ENCODE peak calls at places on chromosomes 11 and 22, in seven cellular contexts. P, R, U, K, F, E and G are unnamed samples.

GRCh38 chr22:46036558-46037408 is 59.8 kb upstream of the WNT7B start:
- DNase-seq in E (peak), F (no peak), U (peak), R (no peak), K (no peak), P (no peak), G (peak)

GRCh38 chr11:93063101-93063500 is 93.7 kb downstream of the MTNR1B start:
- DNase-seq in K (no peak), E (no peak), U (no peak), F (no peak), R (no peak), P (no peak), G (no peak)

GRCh38 chr11:73268671-73269271 is 3.4 kb upstream of the P2RY6 start:
- DNase-seq in P (no peak), F (no peak), R (no peak), E (no peak), K (no peak), U (peak), G (peak)

GRCh38 chr11:112352907-112353306 is 92.2 kb upstream of the PLET1 start:
- DNase-seq in P (no peak), F (no peak), E (no peak), R (no peak), K (no peak), U (no peak), G (no peak)

GRCh38 chr11:88520391-88520790 is 182.9 kb upstream of the CTSC start:
- DNase-seq in K (no peak), P (no peak), F (no peak), U (no peak), E (no peak), R (no peak), G (no peak)

GRCh38 chr22:42365337-42365865 is 66.8 kb downstream of the NFAM1 start:
- DNase-seq in K (no peak), R (no peak), F (no peak), U (no peak), P (peak), E (no peak), G (no peak)

GRCh38 chr22:35021166-35021565 is 44.8 kb upstream of the ISX start:
- DNase-seq in K (no peak), U (no peak), P (no peak), E (no peak), F (no peak), R (no peak), G (no peak)

GRCh38 chr11:78698612-78699011 is 123.9 kb upstream of the NARS2 start:
- DNase-seq in U (no peak), E (peak), F (no peak), K (no peak), R (no peak), P (no peak), G (no peak)

GRCh38 chr11:116930177-116930576 is 92.8 kb upstream of the APOA1 start:
- DNase-seq in P (no peak), F (peak), E (no peak), R (peak), K (no peak), U (no peak), G (peak)

GRCh38 chr11:19903620-19904069 is 191.0 kb downstream of the NAV2 start:
- DNase-seq in P (peak), U (peak), E (peak), R (peak), F (peak), K (no peak), G (peak)

GRCh38 chr11:78373689-78374088 is 43.9 kb downstream of the GAB2 start:
- DNase-seq in P (no peak), F (no peak), E (no peak), K (no peak), U (no peak), R (no peak), G (no peak)

GRCh38 chr11:130620566-130620965 is 172.1 kb downstream of the ADAMTS15 start:
- DNase-seq in R (no peak), K (no peak), P (no peak), F (no peak), U (no peak), E (no peak), G (no peak)

GRCh38 chr11:78111298-78111697 is 28.1 kb downstream of the ALG8 start:
- DNase-seq in P (no peak), U (no peak), E (no peak), F (no peak), K (no peak), R (no peak), G (no peak)

GRCh38 chr11:86395061-86395551 is 20.4 kb downstream of the CCDC81 start:
- DNase-seq in U (no peak), F (no peak), K (peak), E (peak), P (no peak), R (peak), G (no peak)

GRCh38 chr11:102171101-102171500 is 60.9 kb downstream of the YAP1 start:
- DNase-seq in P (no peak), E (peak), K (no peak), U (no peak), F (no peak), R (no peak), G (no peak)

GRCh38 chr22:36862251-36863242 is 1.7 kb downstream of the NCF4 start:
- DNase-seq in K (no peak), R (peak), E (no peak), P (no peak), F (peak), U (no peak), G (peak)

GRCh38 chr22:48084041-48084748 is 1321.7 kb downstream of the TBC1D22A start:
- DNase-seq in R (no peak), K (no peak), F (no peak), U (no peak), P (no peak), E (no peak), G (no peak)

GRCh38 chr11:57500526-57500925 is 15.0 kb downstream of the SLC43A1 start:
- DNase-seq in E (no peak), R (no peak), P (no peak), F (no peak), U (no peak), K (no peak), G (no peak)

GRCh38 chr11:14065153-14065552 is 102.6 kb downstream of the SPON1 start:
- DNase-seq in U (no peak), R (peak), E (no peak), F (peak), K (no peak), P (no peak), G (peak)

GRCh38 chr11:12173111-12173510 is 62.7 kb downstream of the MICAL2 start:
- DNase-seq in U (no peak), K (no peak), E (no peak), R (no peak), F (no peak), P (no peak), G (no peak)

GRCh38 chr11:75144716-75145014 is 6.2 kb upstream of the SLCO2B1 start:
- DNase-seq in R (no peak), F (no peak), E (no peak), K (no peak), U (no peak), P (no peak), G (no peak)

GRCh38 chr11:100004541-100004940 is 682.5 kb upstream of the ARHGAP42 start:
- DNase-seq in E (peak), F (no peak), R (no peak), P (no peak), K (peak), U (no peak), G (no peak)

GRCh38 chr11:95924414-95924760 is 480 bp upstream of the MTMR2 start:
- DNase-seq in F (no peak), K (no peak), U (no peak), P (no peak), E (peak), R (peak), G (no peak)

GRCh38 chr11:71447791-71448256 is 369 bp downstream of the DHCR7 start:
- DNase-seq in P (peak), E (peak), K (no peak), F (peak), U (no peak), R (no peak), G (peak)

GRCh38 chr11:132125855-132126841 is 755.7 kb downstream of the NTM start:
- DNase-seq in R (peak), K (no peak), P (peak), E (peak), F (peak), U (no peak), G (no peak)

GRCh38 chr22:20021196-20022181 is 579 bp downstream of the TANGO2 start:
- DNase-seq in R (peak), F (peak), K (no peak), E (peak), U (peak), P (no peak), G (no peak)

GRCh38 chr11:65766535-65766934 is 14.2 kb downstream of the AP5B1 start:
- DNase-seq in F (no peak), R (no peak), U (no peak), K (no peak), P (no peak), E (peak), G (no peak)

GRCh38 chr11:69922015-69922595 is 102.9 kb upstream of the FGF3 start:
- DNase-seq in F (no peak), K (no peak), U (peak), P (no peak), R (no peak), E (no peak), G (peak)

GRCh38 chr11:61871158-61871597 is 20.2 kb downstream of the FADS3 start:
- DNase-seq in R (peak), U (peak), F (peak), P (peak), K (no peak), E (peak), G (peak)

GRCh38 chr22:33438273-33438672 is 380.1 kb upstream of the SYN3 start:
- DNase-seq in E (peak), F (peak), K (peak), R (peak), U (no peak), P (no peak), G (no peak)

GRCh38 chr11:134764367-134764766 is 352.3 kb upstream of the B3GAT1 start:
- DNase-seq in R (no peak), P (no peak), F (no peak), U (no peak), K (no peak), E (no peak), G (no peak)

GRCh38 chr22:37147186-37147990 is 2.3 kb downstream of the IL2RB start:
- DNase-seq in K (no peak), R (no peak), E (no peak), U (no peak), F (no peak), P (no peak), G (peak)

GRCh38 chr11:11798586-11799438 is 43.0 kb upstream of the USP47 start:
- DNase-seq in K (no peak), F (peak), U (peak), R (peak), P (no peak), E (peak), G (peak)

GRCh38 chr11:33910261-33910959 is 18.5 kb upstream of the LMO2 start:
- DNase-seq in U (no peak), K (no peak), F (no peak), E (peak), P (no peak), R (no peak), G (no peak)

GRCh38 chr11:6240139-6240538 is 1.2 kb downstream of the CNGA4 start:
- DNase-seq in P (no peak), E (no peak), K (no peak), R (no peak), U (no peak), F (no peak), G (no peak)

GRCh38 chr11:2572491-2573239 is 127.1 kb downstream of the KCNQ1OT1 start:
- DNase-seq in U (no peak), E (no peak), K (no peak), P (no peak), R (no peak), F (no peak), G (peak)

GRCh38 chr11:70020336-70021214 is 57.5 kb upstream of the ANO1 start:
- DNase-seq in U (peak), F (no peak), R (no peak), P (no peak), K (no peak), E (peak), G (no peak)

GRCh38 chr11:103326070-103326794 is 217.0 kb downstream of the DYNC2H1 start:
- DNase-seq in K (peak), P (peak), U (no peak), E (peak), R (peak), F (no peak), G (no peak)

GRCh38 chr22:17633217-17633997 is 4.9 kb upstream of the ATP6V1E1 start:
- DNase-seq in E (peak), K (peak), P (no peak), U (no peak), F (no peak), R (no peak), G (no peak)

GRCh38 chr11:78786746-78787145 is 212.1 kb upstream of the NARS2 start:
- DNase-seq in U (no peak), F (no peak), K (no peak), R (no peak), E (no peak), P (no peak), G (no peak)